ENCODE peak calls at places on chromosomes 11 and 22, in ten cellular contexts. O is psoas muscle; E is adipocyte; Z is right cardiac atrium; H is breast epithelium; G is naive thymus-derived CD4-positive, alpha-beta T cell; T is mucosa of descending colon; R is ascending aorta; S is neural progenitor cell; W is ovary. J is an unnamed sample.

GRCh38 chr11:120660024-120660565 is 148.5 kb downstream of the GRIK4 start:
- DNase-seq in G (no peak), W (peak; percentile 28), S (peak; percentile 83), Z (no peak), T (peak; percentile 30), O (no peak), E (peak; percentile 16), H (no peak), R (no peak), J (peak; percentile 42)

GRCh38 chr11:65489706-65490310 is 9.0 kb upstream of the MALAT1 start:
- DNase-seq in W (peak; percentile 65), R (no peak), O (no peak), E (peak; percentile 63), T (peak; percentile 49), S (peak; percentile 65), Z (peak; percentile 82), H (no peak), G (no peak), J (no peak)

GRCh38 chr11:112292785-112293407 is 32.2 kb upstream of the PLET1 start:
- DNase-seq in S (no peak), E (peak; percentile 95), G (no peak), O (peak; percentile 66), R (peak; percentile 36), T (no peak), Z (no peak), W (no peak), H (no peak), J (peak; percentile 80)

GRCh38 chr11:129251067-129251466 is 58.9 kb upstream of the ARHGAP32 start:
- DNase-seq in W (no peak), R (no peak), G (no peak), Z (no peak), T (no peak), O (no peak), H (no peak), E (peak; percentile 60), S (no peak), J (no peak)

GRCh38 chr22:25085930-25086901 is 113.4 kb upstream of the CRYBB3 start:
- DNase-seq in E (no peak), S (no peak), Z (peak; percentile 87), H (no peak), W (peak; percentile 37), G (no peak), T (no peak), R (peak; percentile 60), O (peak; percentile 65), J (peak; percentile 24)

GRCh38 chr22:36405221-36405631 is 17.5 kb upstream of the MYH9 start:
- DNase-seq in W (no peak), H (no peak), R (no peak), S (no peak), O (no peak), T (no peak), G (no peak), E (no peak), Z (no peak), J (no peak)

GRCh38 chr11:12275818-12276217 is 101.6 kb upstream of the PARVA start:
- DNase-seq in G (no peak), W (peak; percentile 15), H (peak; percentile 43), Z (no peak), E (no peak), S (no peak), O (no peak), R (peak; percentile 1), T (no peak), J (no peak)

GRCh38 chr11:119993732-119994131 is 144.2 kb downstream of the TRIM29 start:
- DNase-seq in R (no peak), W (no peak), S (no peak), E (no peak), H (peak; percentile 62), O (no peak), T (peak; percentile 49), G (no peak), Z (no peak), J (peak; percentile 42)

GRCh38 chr11:126118806-126119205 is 56.1 kb upstream of the CDON start:
- DNase-seq in R (no peak), G (no peak), E (no peak), W (no peak), H (no peak), O (no peak), Z (peak; percentile 59), T (no peak), S (no peak), J (no peak)

GRCh38 chr11:9057032-9057431 is 34.4 kb downstream of the SCUBE2 start:
- DNase-seq in G (no peak), H (no peak), E (peak; percentile 39), S (no peak), Z (no peak), R (no peak), O (no peak), W (no peak), T (no peak), J (no peak)

GRCh38 chr11:133339495-133340140 is 192.7 kb downstream of the OPCML start:
- DNase-seq in Z (no peak), W (no peak), H (no peak), G (no peak), R (no peak), O (no peak), E (no peak), S (no peak), T (no peak), J (peak; percentile 58)

DNA sequence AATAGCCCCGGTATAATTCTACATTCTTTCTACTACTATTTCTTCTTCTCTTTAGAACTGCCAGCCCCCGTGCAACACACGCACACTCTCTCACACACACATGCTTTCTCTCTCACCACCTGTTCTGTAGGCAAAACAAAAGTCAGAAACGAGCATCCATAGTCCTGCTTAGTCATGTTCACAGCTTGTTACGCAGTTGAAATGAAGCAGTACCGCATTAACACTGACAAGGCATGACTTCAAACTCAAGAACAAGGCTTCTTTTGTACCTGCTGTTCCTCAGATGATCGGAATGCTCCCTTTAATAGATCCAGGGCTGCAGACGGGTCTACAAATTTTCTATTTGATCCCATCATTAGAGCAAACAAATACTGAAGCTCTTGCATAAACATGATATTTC is 42.2 kb downstream of the USP28 start:
- DNase-seq in O (no peak), S (no peak), T (no peak), E (no peak), W (no peak), R (no peak), H (no peak), Z (no peak), G (no peak), J (peak; percentile 75)
- H3K9me3 ChIP-seq in O (no peaks in the 10 kb centered on the region), S (no peaks in the 10 kb centered on the region), T (no peaks in the 10 kb centered on the region), E (no peaks in the 10 kb centered on the region), W (no peaks in the 10 kb centered on the region), R (no peaks in the 10 kb centered on the region), H (no peaks in the 10 kb centered on the region), Z (no peaks in the 10 kb centered on the region), G (no peaks in the 10 kb centered on the region), J (no peaks in the 10 kb centered on the region)

GRCh38 chr22:10741210-10741609 is 4786.8 kb upstream of the OR11H1 start:
- DNase-seq in S (no peak), Z (no peak), T (no peak), O (peak; percentile 59), H (no peak), R (no peak), G (no peak), E (no peak), W (no peak), J (no peak)
- H3K9me3 ChIP-seq in S (peaks cover 20% of the 10 kb centered on the region), Z (no peaks in the 10 kb centered on the region), T (peaks cover 51% of the 10 kb centered on the region), O (no peaks in the 10 kb centered on the region), H (peaks cover 36% of the 10 kb centered on the region), R (no peaks in the 10 kb centered on the region), G (no peaks in the 10 kb centered on the region), E (peaks cover 9% of the 10 kb centered on the region), W (no peaks in the 10 kb centered on the region), J (peaks cover 33% of the 10 kb centered on the region)

GRCh38 chr11:70796601-70797000 is 398.3 kb downstream of the CTTN start:
- DNase-seq in R (no peak), T (no peak), H (no peak), G (no peak), S (peak; percentile 16), E (no peak), W (no peak), O (no peak), Z (no peak), J (no peak)
- H3K9me3 ChIP-seq in R (peaks cover 3% of the 10 kb centered on the region), T (peaks cover 24% of the 10 kb centered on the region), H (peaks cover 28% of the 10 kb centered on the region), G (no peaks in the 10 kb centered on the region), S (peaks cover 8% of the 10 kb centered on the region), E (peaks cover 14% of the 10 kb centered on the region), W (no peaks in the 10 kb centered on the region), O (peaks cover 8% of the 10 kb centered on the region), Z (peaks cover 2% of the 10 kb centered on the region), J (no peaks in the 10 kb centered on the region)

DNA sequence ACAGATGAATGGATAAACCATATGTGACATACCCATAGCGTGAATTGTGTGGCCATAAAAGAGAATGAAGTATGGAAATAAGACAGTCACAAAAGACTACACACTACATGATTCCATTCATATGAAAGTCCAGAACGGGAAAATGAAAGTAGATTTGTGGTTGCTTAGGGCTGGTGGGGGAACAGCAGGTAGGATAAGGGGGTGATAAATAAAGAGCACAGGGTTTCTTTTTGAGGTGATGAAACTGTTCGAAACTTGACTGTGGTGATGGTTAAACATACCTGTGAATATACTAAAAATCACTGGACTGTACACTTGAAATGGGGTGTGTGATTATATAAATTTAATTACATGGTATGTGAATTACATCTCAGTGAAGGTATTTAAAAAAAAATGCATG is 16.9 kb downstream of the TMEM123 start:
- DNase-seq in R (no peak), S (no peak), W (no peak), T (no peak), H (no peak), Z (no peak), E (no peak), G (no peak), O (no peak), J (no peak)
- H3K9me3 ChIP-seq in R (no peaks in the 10 kb centered on the region), S (peaks cover 10% of the 10 kb centered on the region), W (no peaks in the 10 kb centered on the region), T (peaks cover 12% of the 10 kb centered on the region), H (no peaks in the 10 kb centered on the region), Z (no peaks in the 10 kb centered on the region), E (no peaks in the 10 kb centered on the region), G (no peaks in the 10 kb centered on the region), O (no peaks in the 10 kb centered on the region), J (peaks cover 10% of the 10 kb centered on the region)

GRCh38 chr11:114614127-114614720 is 18.6 kb upstream of the NXPE4 start:
- DNase-seq in T (peak; percentile 1), O (no peak), G (no peak), E (no peak), R (no peak), S (no peak), Z (no peak), H (no peak), W (no peak), J (no peak)

GRCh38 chr11:114609429-114609828 is 13.8 kb upstream of the NXPE4 start:
- DNase-seq in H (no peak), S (no peak), G (no peak), W (no peak), E (no peak), R (no peak), T (no peak), Z (no peak), O (no peak), J (no peak)

GRCh38 chr11:114612686-114613085 is 17.1 kb upstream of the NXPE4 start:
- DNase-seq in H (no peak), O (no peak), S (no peak), G (no peak), E (no peak), R (no peak), T (no peak), Z (no peak), W (no peak), J (no peak)

GRCh38 chr11:114610550-114610949 is 15.0 kb upstream of the NXPE4 start:
- DNase-seq in O (no peak), G (no peak), Z (no peak), T (no peak), H (no peak), E (no peak), R (no peak), S (no peak), W (no peak), J (no peak)

GRCh38 chr11:114610984-114611944 is 15.7 kb upstream of the NXPE4 start:
- DNase-seq in O (no peak), W (no peak), E (peak; percentile 39), R (no peak), Z (no peak), T (peak; percentile 1), H (no peak), G (no peak), S (no peak), J (no peak)
- H3K9me3 ChIP-seq in O (no peaks in the 10 kb centered on the region), W (peaks cover 7% of the 10 kb centered on the region), E (no peaks in the 10 kb centered on the region), R (no peaks in the 10 kb centered on the region), Z (no peaks in the 10 kb centered on the region), T (peaks cover 15% of the 10 kb centered on the region), H (peaks cover 6% of the 10 kb centered on the region), G (no peaks in the 10 kb centered on the region), S (peaks cover 10% of the 10 kb centered on the region), J (peaks cover 23% of the 10 kb centered on the region)